ENCODE peak calls at places on chromosomes 1 and 21, in six cellular contexts. J is thoracic aorta; P is brain microvascular endothelial cell; B is osteoblast; I is amygdala; Y is stimulated activated CD4-positive, alpha-beta T cell treated with anti-CD3 and anti-CD28 coated beads, Interleukin-1b, Interleukin-23, amount 100 ng/mL, for 48 hours. O is an unnamed sample.

GRCh38 chr1:246355421-246356230 is 151.5 kb downstream of the SMYD3 start:
- DNase-seq in J (no peak), P (peak), B (no peak), I (no peak), Y (no peak), O (no peak)

GRCh38 chr1:209808059-209808494 is 2.1 kb upstream of the IRF6 start:
- DNase-seq in J (no peak), P (peak), B (peak), I (no peak), Y (no peak), O (no peak)

GRCh38 chr21:44427241-44428120 is 27.8 kb upstream of the LRRC3 start:
- DNase-seq in J (no peak), P (no peak), B (peak), I (no peak), Y (no peak), O (no peak)

GRCh38 chr21:35208810-35209517 is 159.9 kb upstream of the RUNX1 start:
- DNase-seq in J (no peak), P (no peak), B (peak), I (no peak), Y (no peak), O (no peak)

GRCh38 chr1:183165456-183165855 is 20.6 kb upstream of the LAMC2 start:
- DNase-seq in J (no peak), P (no peak), B (peak), I (no peak), Y (no peak), O (no peak)

GRCh38 chr1:90850181-90850924 is 133.3 kb upstream of the BARHL2 start:
- DNase-seq in J (no peak), P (no peak), B (peak), I (no peak), Y (no peak), O (peak)

GRCh38 chr1:23601968-23602876 is 42.9 kb upstream of the ID3 start:
- DNase-seq in J (no peak), P (no peak), B (no peak), I (no peak), Y (no peak), O (no peak)

GRCh38 chr1:17463991-17464390 is 24.5 kb upstream of the RCC2 start:
- DNase-seq in J (no peak), P (no peak), B (no peak), I (no peak), Y (no peak), O (no peak)

GRCh38 chr1:30752651-30752908 is 5.0 kb downstream of the LAPTM5 start:
- DNase-seq in J (no peak), P (no peak), B (no peak), I (no peak), Y (no peak), O (no peak)

GRCh38 chr1:67791261-67791660 is 42.0 kb downstream of the GNG12 start:
- DNase-seq in J (no peak), P (peak), B (no peak), I (no peak), Y (no peak), O (no peak)

GRCh38 chr1:40799351-40799867 is 15.8 kb downstream of the KCNQ4 start:
- DNase-seq in J (no peak), P (peak), B (peak), I (no peak), Y (no peak), O (no peak)

GRCh38 chr1:20696397-20697333 is 21.1 kb downstream of the KIF17 start:
- DNase-seq in J (peak), P (peak), B (peak), I (peak), Y (peak), O (peak)

GRCh38 chr1:94240822-94241221 is 3.4 kb upstream of the ARHGAP29 start:
- DNase-seq in J (no peak), P (no peak), B (no peak), I (no peak), Y (no peak), O (no peak)